ENCODE peak calls at places on chromosomes 6 and 20, in seven cellular contexts. P is fibroblast of lung; T is left ventricle myocardium inferior; M is SK-N-SH; N is adrenal gland; B is CD8-positive, alpha-beta T cell; F is transverse colon. X is an unnamed sample. For H3K36me3 and H3K27me3, the result is how much of the 10 kb centered on the place peaks cover.

GRCh38 chr20:48986899-48987298 is 59.2 kb upstream of the CSE1L start:
- DNase-seq in N (no peak), P (no peak), B (no peak), F (no peak), M (peak), T (no peak), X (no peak)

GRCh38 chr20:47453167-47453782 is 48.4 kb upstream of the NCOA3 start:
- DNase-seq in B (no peak), M (no peak), T (no peak), P (peak), F (peak), N (no peak), X (no peak)

GRCh38 chr6:130377911-130378310 is 12.1 kb downstream of the TMEM200A start:
- DNase-seq in M (no peak), P (no peak), F (peak), B (no peak), N (no peak), T (no peak), X (no peak)

GRCh38 chr6:319177-320131 is 27.2 kb downstream of the DUSP22 start:
- DNase-seq in N (no peak), T (no peak), B (no peak), F (no peak), P (no peak), M (no peak), X (no peak)

GRCh38 chr20:38485041-38485440 is 12.4 kb downstream of the RALGAPB start:
- DNase-seq in T (no peak), F (no peak), B (no peak), P (no peak), M (no peak), N (no peak), X (no peak)

GRCh38 chr6:135522975-135523692 is 25.6 kb upstream of the AHI1 start:
- DNase-seq in P (peak), N (no peak), M (no peak), T (no peak), F (no peak), B (no peak), X (no peak)

GRCh38 chr6:17588011-17588410 is 12.1 kb upstream of the FAM8A1 start:
- DNase-seq in B (no peak), N (no peak), F (no peak), M (no peak), T (no peak), P (no peak), X (no peak)

GRCh38 chr6:13012977-13013680 is 296.6 kb downstream of the PHACTR1 start:
- DNase-seq in M (no peak), F (peak), N (no peak), P (no peak), B (no peak), T (peak), X (no peak)

GRCh38 chr6:24205020-24205492 is 79.0 kb downstream of the NRSN1 start:
- DNase-seq in B (no peak), T (no peak), N (no peak), M (peak), P (peak), F (no peak), X (peak)

GRCh38 chr6:103783344-103783743 is 1076.4 kb downstream of the HACE1 start:
- DNase-seq in T (no peak), N (peak), B (no peak), M (no peak), F (no peak), P (no peak), X (no peak)

GRCh38 chr6:7188492-7188891 is 80.7 kb downstream of the RREB1 start:
- DNase-seq in F (no peak), B (no peak), P (no peak), T (no peak), M (no peak), N (no peak), X (no peak)

GRCh38 chr20:50967621-50968020 is 9.0 kb downstream of the MOCS3 start:
- DNase-seq in T (no peak), P (no peak), F (no peak), M (no peak), N (no peak), B (no peak), X (no peak)

GRCh38 chr6:32169211-32169610 is 4.8 kb downstream of the EGFL8 start:
- DNase-seq in B (no peak), P (no peak), T (no peak), F (no peak), N (no peak), M (no peak), X (no peak)
- H3K36me3 ChIP-seq in B (under half), P (under half), T (under half), F (under half), N (under half), M (under half), X (under half)

GRCh38 chr20:46060975-46061374 is 28.8 kb downstream of the NCOA5 start:
- DNase-seq in T (no peak), F (no peak), B (no peak), N (no peak), M (no peak), P (no peak), X (no peak)

GRCh38 chr20:46060301-46060881 is 29.4 kb downstream of the NCOA5 start:
- DNase-seq in T (no peak), B (no peak), N (no peak), F (no peak), P (no peak), M (no peak), X (no peak)

GRCh38 chr20:46056970-46057855 is 28.2 kb downstream of the SLC12A5 start:
- DNase-seq in N (peak), T (peak), F (no peak), B (no peak), M (no peak), P (peak), X (peak)

GRCh38 chr20:46057856-46058655 is 29.0 kb downstream of the SLC12A5 start:
- DNase-seq in M (no peak), N (peak), F (peak), T (peak), P (peak), B (peak), X (peak)

DNA sequence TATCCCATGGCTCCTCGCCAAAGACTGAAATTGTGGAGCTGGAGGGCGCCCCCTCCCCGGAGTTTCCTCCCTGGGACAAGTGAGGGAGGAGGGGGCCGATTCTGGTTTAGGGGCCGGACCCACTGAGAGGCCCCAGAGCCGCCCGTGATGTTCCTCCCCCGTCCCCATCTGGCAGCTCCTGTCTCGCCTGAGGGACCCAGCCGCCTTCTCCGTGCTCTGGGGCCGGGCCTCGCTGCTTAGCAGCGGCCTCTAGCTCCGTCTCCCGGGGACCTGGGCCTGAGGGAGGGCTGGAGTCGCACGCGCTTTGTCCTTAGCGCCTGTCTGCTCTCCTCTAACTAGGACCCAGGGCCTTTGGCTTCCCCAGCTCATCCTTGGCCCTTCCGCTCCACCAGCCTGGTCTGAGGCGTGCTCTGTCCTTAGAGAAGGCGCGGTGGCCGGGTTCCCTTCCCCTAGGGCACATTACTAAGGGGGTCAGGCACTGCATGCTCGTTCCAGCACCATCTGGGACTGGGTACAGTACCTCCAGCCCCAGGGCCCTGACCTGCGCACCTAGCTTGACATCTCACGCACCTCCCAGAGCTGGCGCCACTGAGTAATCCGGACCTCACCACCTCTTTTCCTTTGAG is 29.8 kb downstream of the SLC12A5 start:
- DNase-seq in T (no peak), F (no peak), B (no peak), N (no peak), P (no peak), M (no peak), X (peak)
- H3K4me3 ChIP-seq in T (peak), F (no peak), B (no peak), N (peak), P (peak), M (no peak), X (peak)

GRCh38 chr6:108113557-108114519 is 39.3 kb upstream of the OSTM1 start:
- DNase-seq in T (peak), N (peak), B (no peak), P (peak), M (peak), F (no peak), X (peak)

GRCh38 chr6:108116424-108116780 is 41.9 kb upstream of the OSTM1 start:
- DNase-seq in M (no peak), P (no peak), B (no peak), N (no peak), T (no peak), F (no peak), X (no peak)

GRCh38 chr6:108116781-108117426 is 42.4 kb upstream of the OSTM1 start:
- DNase-seq in T (no peak), N (no peak), P (no peak), F (no peak), M (peak), B (no peak), X (peak)

GRCh38 chr6:108114861-108115597 is 40.5 kb upstream of the OSTM1 start:
- DNase-seq in M (peak), N (peak), T (peak), P (peak), F (peak), B (no peak), X (peak)

GRCh38 chr6:108115598-108116058 is 41.1 kb upstream of the OSTM1 start:
- DNase-seq in T (peak), N (peak), F (peak), M (peak), P (peak), B (no peak), X (peak)
- H3K27me3 ChIP-seq in T (half or more), N (under half), F (half or more), M (under half), P (half or more), B (under half), X (half or more)

GRCh38 chr6:20674664-20675063 is 140.4 kb downstream of the CDKAL1 start:
- DNase-seq in P (no peak), N (no peak), T (no peak), F (no peak), B (no peak), M (peak), X (no peak)

GRCh38 chr6:20673458-20673857 is 139.2 kb downstream of the CDKAL1 start:
- DNase-seq in M (no peak), B (no peak), F (no peak), P (no peak), T (no peak), N (no peak), X (no peak)

GRCh38 chr6:20669571-20670314 is 135.5 kb downstream of the CDKAL1 start:
- DNase-seq in T (no peak), N (no peak), F (no peak), P (no peak), M (no peak), B (no peak), X (no peak)

GRCh38 chr6:20670750-20671149 is 136.5 kb downstream of the CDKAL1 start:
- DNase-seq in T (no peak), B (no peak), P (no peak), F (no peak), N (no peak), M (no peak), X (no peak)

DNA sequence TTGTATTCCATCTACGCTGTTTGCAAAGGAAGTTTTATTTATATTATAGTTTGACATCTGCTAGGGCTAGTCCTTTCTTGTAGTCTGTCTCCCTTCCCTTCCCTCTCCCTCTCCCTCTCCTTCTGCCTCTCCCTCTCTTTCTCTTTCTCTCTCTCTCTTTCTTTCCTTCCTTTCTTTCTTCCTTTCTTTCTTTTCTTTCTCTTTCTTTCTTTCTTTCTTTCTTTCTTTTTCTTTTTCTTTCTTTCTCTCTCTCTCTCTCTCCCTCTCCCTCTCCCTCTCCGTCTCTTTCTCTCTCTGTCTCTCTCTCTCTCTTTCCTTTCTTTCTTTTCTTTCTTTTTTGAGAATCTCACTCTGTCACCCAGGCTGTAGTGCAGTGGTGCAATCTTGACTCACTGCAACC is 137.8 kb downstream of the CDKAL1 start:
- DNase-seq in M (no peak), N (no peak), P (no peak), B (no peak), F (no peak), T (no peak), X (no peak)
- H3K36me3 ChIP-seq in M (under half), N (under half), P (under half), B (under half), F (under half), T (under half), X (under half)

GRCh38 chr6:138485005-138485545 is 14.2 kb downstream of the NHSL1 start:
- DNase-seq in P (peak), T (no peak), B (no peak), N (no peak), F (no peak), M (no peak), X (no peak)
- H3K4me3 ChIP-seq in P (peak), T (peak), B (no peak), N (no peak), F (no peak), M (no peak), X (no peak)